ENCODE peak calls at places on chromosome 20, in six cellular contexts. F, R, O, W, Y and A are unnamed samples.

GRCh38 chr20:59650418-59650817 is 46.1 kb downstream of the PHACTR3 start:
- DNase-seq in F (no peak), R (no peak), O (no peak), W (no peak), Y (no peak), A (no peak)

GRCh38 chr20:31675828-31676533 is 38.3 kb downstream of the COX4I2 start:
- DNase-seq in F (no peak), R (peak; percentile 55), O (peak; percentile 73), W (no peak), Y (peak; percentile 30), A (peak; percentile 26)

GRCh38 chr20:50338479-50339195 is 148.0 kb downstream of the CEBPB start:
- DNase-seq in F (no peak), R (no peak), O (no peak), W (no peak), Y (no peak), A (no peak)

GRCh38 chr20:17466641-17467040 is 64.5 kb downstream of the BFSP1 start:
- DNase-seq in F (no peak), R (no peak), O (no peak), W (no peak), Y (no peak), A (no peak)

GRCh38 chr20:58906894-58907293 is 54.4 kb downstream of the GNAS start:
- DNase-seq in F (no peak), R (peak; percentile 89), O (peak; percentile 59), W (no peak), Y (peak; percentile 65), A (no peak)

GRCh38 chr20:32580970-32581838 is 3.9 kb downstream of the NOL4L start:
- DNase-seq in F (no peak), R (no peak), O (no peak), W (no peak), Y (no peak), A (no peak)

GRCh38 chr20:11229772-11230171 is 556.0 kb upstream of the JAG1 start:
- DNase-seq in F (no peak), R (peak; percentile 49), O (peak; percentile 68), W (no peak), Y (peak; percentile 82), A (no peak)

GRCh38 chr20:57495978-57496377 is 29.0 kb downstream of the CTCFL start:
- DNase-seq in F (no peak), R (no peak), O (no peak), W (no peak), Y (no peak), A (no peak)

GRCh38 chr20:21315138-21315537 is 12.0 kb downstream of the XRN2 start:
- DNase-seq in F (no peak), R (peak; percentile 54), O (peak; percentile 81), W (no peak), Y (no peak), A (no peak)

GRCh38 chr20:38563802-38564431 is 17.1 kb upstream of the ADIG start:
- DNase-seq in F (no peak), R (no peak), O (no peak), W (no peak), Y (no peak), A (no peak)

GRCh38 chr20:45470939-45471338 is 1.4 kb downstream of the WFDC2 start:
- DNase-seq in F (peak; percentile 42), R (no peak), O (peak; percentile 28), W (no peak), Y (no peak), A (no peak)

GRCh38 chr20:50387996-50388332 is 122.2 kb upstream of the PTPN1 start:
- DNase-seq in F (no peak), R (no peak), O (peak; percentile 46), W (no peak), Y (no peak), A (no peak)

GRCh38 chr20:40865095-40865494 is 163.5 kb upstream of the TOP1 start:
- DNase-seq in F (no peak), R (no peak), O (no peak), W (no peak), Y (no peak), A (no peak)

GRCh38 chr20:63782051-63782471 is 42.5 kb downstream of the SLC2A4RG start:
- DNase-seq in F (no peak), R (no peak), O (no peak), W (no peak), Y (no peak), A (peak; percentile 26)

GRCh38 chr20:48825551-48825885 is 2.3 kb downstream of the PREX1 start:
- DNase-seq in F (no peak), R (no peak), O (peak; percentile 23), W (no peak), Y (no peak), A (no peak)

GRCh38 chr20:2750343-2751251 is 49.8 kb downstream of the CPXM1 start:
- DNase-seq in F (peak; percentile 66), R (peak; percentile 45), O (peak; percentile 56), W (no peak), Y (no peak), A (no peak)

GRCh38 chr20:5848711-5849505 is 98.7 kb downstream of the SHLD1 start:
- DNase-seq in F (no peak), R (peak; percentile 89), O (peak; percentile 74), W (no peak), Y (no peak), A (no peak)

GRCh38 chr20:52454660-52455059 is 263.1 kb upstream of the ZFP64 start:
- DNase-seq in F (no peak), R (no peak), O (no peak), W (no peak), Y (no peak), A (no peak)